ENCODE peak calls at places on chromosome 15, in six cellular contexts. X is neural crest cell, D is HFF-Myc, A is mucosa of descending colon, I is endodermal cell, J is PC-9. P is an unnamed sample.

GRCh38 chr15:88658972-88659931 is 20.4 kb downstream of the ISG20 start:
- DNase-seq in X (no peak), D (no peak), A (no peak), I (no peak), J (peak; percentile 55), P (no peak)

GRCh38 chr15:32884136-32884535 is 166.3 kb downstream of the GREM1 start:
- DNase-seq in X (no peak), D (no peak), A (peak; percentile 32), I (no peak), J (no peak), P (no peak)

GRCh38 chr15:60840703-60841411 is 361.9 kb upstream of the ICE2 start:
- DNase-seq in X (no peak), D (no peak), A (peak; percentile 16), I (no peak), J (no peak), P (no peak)

GRCh38 chr15:69271217-69271616 is 27.5 kb upstream of the PAQR5 start:
- DNase-seq in X (no peak), D (no peak), A (no peak), I (no peak), J (no peak), P (no peak)

GRCh38 chr15:100111103-100112060 is 230.4 kb downstream of the ADAMTS17 start:
- DNase-seq in X (no peak), D (peak; percentile 56), A (peak; percentile 19), I (no peak), J (peak; percentile 74), P (no peak)

GRCh38 chr15:100889359-100890058 is 9.9 kb downstream of the ALDH1A3 start:
- DNase-seq in X (no peak), D (peak; percentile 36), A (peak; percentile 23), I (peak; percentile 44), J (peak; percentile 69), P (no peak)

GRCh38 chr15:91515188-91515754 is 338.2 kb upstream of the SLCO3A1 start:
- DNase-seq in X (no peak), D (no peak), A (peak; percentile 23), I (no peak), J (peak; percentile 33), P (no peak)

GRCh38 chr15:28944286-28944685 is 58.5 kb downstream of the APBA2 start:
- DNase-seq in X (no peak), D (no peak), A (no peak), I (peak; percentile 11), J (no peak), P (no peak)

GRCh38 chr15:85002517-85002916 is 20.9 kb downstream of the PDE8A start:
- DNase-seq in X (no peak), D (no peak), A (no peak), I (no peak), J (no peak), P (no peak)

GRCh38 chr15:64623347-64624024 is 151.9 kb downstream of the RBPMS2 start:
- DNase-seq in X (no peak), D (no peak), A (no peak), I (no peak), J (no peak), P (no peak)

GRCh38 chr15:60844431-60845174 is 365.7 kb upstream of the ICE2 start:
- DNase-seq in X (no peak), D (no peak), A (peak; percentile 49), I (no peak), J (no peak), P (no peak)

GRCh38 chr15:72961326-72961725 is 90.9 kb upstream of the NEO1 start:
- DNase-seq in X (no peak), D (no peak), A (peak; percentile 61), I (no peak), J (no peak), P (no peak)

GRCh38 chr15:65824941-65825544 is 33.0 kb upstream of the DENND4A start:
- DNase-seq in X (no peak), D (no peak), A (no peak), I (no peak), J (no peak), P (no peak)

GRCh38 chr15:101045236-101045646 is 126.1 kb downstream of the LRRK1 start:
- DNase-seq in X (no peak), D (no peak), A (no peak), I (no peak), J (no peak), P (no peak)

GRCh38 chr15:51403072-51403878 is 61.8 kb downstream of the GLDN start:
- DNase-seq in X (no peak), D (no peak), A (peak; percentile 35), I (peak; percentile 54), J (peak; percentile 16), P (no peak)

GRCh38 chr15:64699767-64700388 is 75.5 kb downstream of the RBPMS2 start:
- DNase-seq in X (peak; percentile 18), D (no peak), A (no peak), I (peak; percentile 86), J (no peak), P (no peak)

GRCh38 chr15:88303455-88303854 is 46.9 kb upstream of the NTRK3 start:
- DNase-seq in X (no peak), D (no peak), A (no peak), I (no peak), J (no peak), P (no peak)

GRCh38 chr15:59699810-59700431 is 10.8 kb upstream of the BNIP2 start:
- DNase-seq in X (no peak), D (no peak), A (no peak), I (no peak), J (no peak), P (no peak)

GRCh38 chr15:29538110-29538509 is 268.5 kb upstream of the NSMCE3 start:
- DNase-seq in X (no peak), D (no peak), A (peak; percentile 78), I (no peak), J (no peak), P (no peak)

GRCh38 chr15:40014390-40014789 is 24.6 kb downstream of the SRP14 start:
- DNase-seq in X (no peak), D (no peak), A (no peak), I (no peak), J (no peak), P (no peak)

GRCh38 chr15:89575656-89576416 is 567 bp downstream of the TICRR start:
- DNase-seq in X (peak; percentile 26), D (no peak), A (peak; percentile 7), I (peak; percentile 82), J (no peak), P (no peak)

GRCh38 chr15:88834211-88834812 is 31.1 kb downstream of the ACAN start:
- DNase-seq in X (peak; percentile 49), D (no peak), A (peak; percentile 47), I (peak; percentile 86), J (no peak), P (peak; percentile 30)

GRCh38 chr15:31078461-31078860 is 23.1 kb downstream of the TRPM1 start:
- DNase-seq in X (no peak), D (no peak), A (no peak), I (peak; percentile 61), J (no peak), P (no peak)

GRCh38 chr15:58182460-58183163 is 44.4 kb downstream of the AQP9 start:
- DNase-seq in X (peak; percentile 37), D (no peak), A (peak; percentile 36), I (peak; percentile 87), J (peak; percentile 29), P (peak; percentile 28)

GRCh38 chr15:76381366-76381765 is 44.8 kb downstream of the ISL2 start:
- DNase-seq in X (no peak), D (no peak), A (no peak), I (no peak), J (no peak), P (no peak)

GRCh38 chr15:41151451-41152005 is 35.4 kb upstream of the INO80 start:
- DNase-seq in X (no peak), D (no peak), A (no peak), I (no peak), J (no peak), P (no peak)

DNA sequence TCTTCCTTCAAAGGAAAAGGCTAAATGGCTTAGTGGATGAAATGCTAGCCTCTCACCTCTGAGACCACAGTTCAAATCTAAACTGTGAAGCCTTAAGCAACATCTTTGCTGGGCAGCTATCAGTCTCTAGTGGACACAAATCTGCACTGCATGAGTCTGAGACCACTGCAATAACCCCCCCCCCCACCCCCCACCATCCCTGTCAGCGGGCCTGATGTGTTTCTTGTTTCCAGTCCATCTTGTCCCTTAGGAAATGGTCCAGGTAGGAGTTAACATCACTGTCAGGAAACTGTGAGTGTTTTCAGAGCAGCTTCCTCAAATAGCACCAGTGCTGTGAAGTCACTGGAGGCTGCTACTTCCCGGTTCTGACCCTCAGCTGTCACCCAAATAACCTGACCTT is 140.6 kb upstream of the TMCO5A start:
- DNase-seq in X (no peak), D (no peak), A (no peak), I (peak; percentile 56), J (no peak), P (no peak)
- TF ChIP-seq CTCF in X (no peak), D (peak; percentile 18), A (no peak), I (peak; percentile 61), J (no peak), P (peak; percentile 43)

GRCh38 chr15:99059010-99059981 is 45.6 kb upstream of the SYNM start:
- DNase-seq in X (peak; percentile 77), D (peak; percentile 45), A (peak; percentile 56), I (peak; percentile 95), J (peak; percentile 81), P (peak; percentile 73)
- TF ChIP-seq CTCF in X (peak; percentile 78), D (peak; percentile 36), A (peak; percentile 77), I (peak; percentile 85), J (peak; percentile 43), P (peak; percentile 83)

DNA sequence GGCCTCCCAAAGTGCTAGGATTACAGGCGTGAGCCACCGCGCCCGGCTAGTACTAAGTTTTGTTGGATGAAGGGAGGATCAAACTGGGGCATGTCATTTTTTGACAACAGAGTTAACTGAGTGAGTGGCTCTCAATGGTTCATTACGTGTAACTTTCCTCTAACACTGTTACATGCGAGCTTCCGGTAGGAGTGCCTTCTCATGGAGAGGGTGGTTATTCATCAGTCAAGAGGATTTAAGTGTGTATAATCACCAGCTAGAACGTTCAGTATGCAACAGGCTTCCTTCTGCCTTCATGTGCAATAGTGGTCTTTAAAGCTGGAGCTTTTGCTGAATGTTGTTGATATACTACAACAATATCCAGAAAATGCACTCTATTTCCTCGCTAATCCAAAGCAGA is 19.1 kb upstream of the GOLGA8A start:
- DNase-seq in X (no peak), D (no peak), A (no peak), I (no peak), J (no peak), P (no peak)
- TF ChIP-seq CTCF in X (no peak), D (no peak), A (no peak), I (no peak), J (no peak), P (no peak)

GRCh38 chr15:44545934-44546802 is 9.2 kb downstream of the EIF3J start:
- DNase-seq in X (no peak), D (no peak), A (no peak), I (no peak), J (no peak), P (no peak)

GRCh38 chr15:44554934-44555723 is 18.2 kb downstream of the EIF3J start:
- DNase-seq in X (no peak), D (no peak), A (no peak), I (no peak), J (no peak), P (no peak)

GRCh38 chr15:44550256-44550655 is 13.3 kb downstream of the EIF3J start:
- DNase-seq in X (no peak), D (no peak), A (no peak), I (no peak), J (no peak), P (no peak)

DNA sequence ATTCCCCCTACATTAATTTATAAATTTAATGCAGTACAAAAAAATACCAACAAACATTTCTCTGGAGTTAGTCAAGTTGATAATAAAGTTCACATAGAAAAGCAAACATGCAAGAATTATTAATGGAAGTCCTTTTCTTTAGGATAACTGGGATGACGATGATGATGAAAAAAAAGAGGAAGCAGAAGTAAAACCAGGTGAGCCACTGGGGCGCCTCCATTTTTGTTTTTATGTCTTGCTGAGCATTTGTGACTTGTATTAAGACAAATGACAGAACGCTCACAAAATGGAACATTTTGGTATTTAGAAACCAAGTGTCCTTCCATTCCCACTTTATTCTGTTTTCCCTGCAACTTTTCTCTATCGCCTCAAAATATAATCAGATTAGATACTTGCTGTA is 13.8 kb downstream of the EIF3J start:
- DNase-seq in X (no peak), D (no peak), A (no peak), I (no peak), J (no peak), P (no peak)
- TF ChIP-seq CTCF in X (no peak), D (no peak), A (no peak), I (no peak), J (no peak), P (no peak)

P was measured in progenitor cell of endocrine pancreas.